ENCODE peak calls at places on chromosomes 7 and 10, in six cellular contexts. One of them, this sample, is unnamed.

GRCh38 chr7:33495207-33495606 is 365.8 kb downstream of the BBS9 start:
- DNase-seq in GM12878: no peak
- DNase-seq in SK-N-SH: no peak
- DNase-seq in K562: no peak
- DNase-seq in HepG2: no peak
- DNase-seq in H1: no peak
- DNase-seq in this sample: no peak

GRCh38 chr10:82267014-82267413 is 392.0 kb downstream of the NRG3 start:
- DNase-seq in GM12878: no peak
- DNase-seq in SK-N-SH: no peak
- DNase-seq in K562: no peak
- DNase-seq in HepG2: no peak
- DNase-seq in H1: no peak
- DNase-seq in this sample: no peak

GRCh38 chr10:124999433-125000365 is 57.8 kb downstream of the ZRANB1 start:
- DNase-seq in GM12878: no peak
- DNase-seq in SK-N-SH: peak; percentile 27
- DNase-seq in K562: no peak
- DNase-seq in HepG2: no peak
- DNase-seq in H1: no peak
- DNase-seq in this sample: no peak

GRCh38 chr7:64999165-65000004 is 7.1 kb downstream of the ERV3-1 start:
- DNase-seq in GM12878: peak; percentile 19
- DNase-seq in SK-N-SH: no peak
- DNase-seq in K562: peak; percentile 96
- DNase-seq in HepG2: peak; percentile 98
- DNase-seq in H1: no peak
- DNase-seq in this sample: no peak

GRCh38 chr10:26890956-26891355 is 30.2 kb upstream of the ABI1 start:
- DNase-seq in GM12878: no peak
- DNase-seq in SK-N-SH: peak; percentile 52
- DNase-seq in K562: peak; percentile 61
- DNase-seq in HepG2: peak; percentile 72
- DNase-seq in H1: no peak
- DNase-seq in this sample: peak; percentile 62

GRCh38 chr7:150514748-150515222 is at the start of gene GIMAP7:
- DNase-seq in GM12878: peak; percentile 56
- DNase-seq in SK-N-SH: no peak
- DNase-seq in K562: no peak
- DNase-seq in HepG2: no peak
- DNase-seq in H1: no peak
- DNase-seq in this sample: no peak

GRCh38 chr10:123804716-123805115 is 86.9 kb downstream of the CPXM2 start:
- DNase-seq in GM12878: no peak
- DNase-seq in SK-N-SH: no peak
- DNase-seq in K562: no peak
- DNase-seq in HepG2: no peak
- DNase-seq in H1: no peak
- DNase-seq in this sample: no peak

GRCh38 chr7:149742075-149742701 is 31.2 kb downstream of the ZNF467 start:
- DNase-seq in GM12878: no peak
- DNase-seq in SK-N-SH: peak; percentile 92
- DNase-seq in K562: peak; percentile 89
- DNase-seq in HepG2: peak; percentile 41
- DNase-seq in H1: peak; percentile 57
- DNase-seq in this sample: peak; percentile 47

GRCh38 chr7:105594034-105594433 is 12.7 kb upstream of the EFCAB10 start:
- DNase-seq in GM12878: no peak
- DNase-seq in SK-N-SH: no peak
- DNase-seq in K562: no peak
- DNase-seq in HepG2: no peak
- DNase-seq in H1: no peak
- DNase-seq in this sample: no peak

GRCh38 chr7:155357573-155358041 is 59.9 kb downstream of the INSIG1 start:
- DNase-seq in GM12878: no peak
- DNase-seq in SK-N-SH: no peak
- DNase-seq in K562: no peak
- DNase-seq in HepG2: no peak
- DNase-seq in H1: no peak
- DNase-seq in this sample: no peak
- TF ChIP-seq JUND in GM12878: no peak
- TF ChIP-seq JUND in SK-N-SH: no peak
- TF ChIP-seq JUND in K562: no peak
- TF ChIP-seq JUND in HepG2: no peak
- TF ChIP-seq JUND in H1: no peak
- TF ChIP-seq JUND in this sample: no peak

GRCh38 chr10:51700228-51700835 is 937 bp upstream of the CSTF2T start:
- DNase-seq in GM12878: no peak
- DNase-seq in SK-N-SH: no peak
- DNase-seq in K562: peak; percentile 49
- DNase-seq in HepG2: no peak
- DNase-seq in H1: no peak
- DNase-seq in this sample: no peak
- TF ChIP-seq SIN3A in GM12878: no peak
- TF ChIP-seq SIN3A in SK-N-SH: no peak
- TF ChIP-seq SIN3A in K562: no peak
- TF ChIP-seq SIN3A in HepG2: no peak
- TF ChIP-seq SIN3A in H1: no peak
- TF ChIP-seq SIN3A in this sample: no peak

GRCh38 chr10:30037620-30038336 is 21.6 kb downstream of the JCAD start:
- DNase-seq in GM12878: no peak
- DNase-seq in SK-N-SH: no peak
- DNase-seq in K562: no peak
- DNase-seq in HepG2: no peak
- DNase-seq in H1: no peak
- DNase-seq in this sample: no peak
- TF ChIP-seq JUND in GM12878: no peak
- TF ChIP-seq JUND in SK-N-SH: no peak
- TF ChIP-seq JUND in K562: no peak
- TF ChIP-seq JUND in HepG2: no peak
- TF ChIP-seq JUND in H1: no peak
- TF ChIP-seq JUND in this sample: no peak

GRCh38 chr7:55420535-55420934 is 55.4 kb downstream of the LANCL2 start:
- DNase-seq in GM12878: no peak
- DNase-seq in SK-N-SH: no peak
- DNase-seq in K562: no peak
- DNase-seq in HepG2: peak; percentile 53
- DNase-seq in H1: no peak
- DNase-seq in this sample: no peak
- TF ChIP-seq SIN3A in GM12878: no peak
- TF ChIP-seq SIN3A in SK-N-SH: no peak
- TF ChIP-seq SIN3A in K562: no peak
- TF ChIP-seq SIN3A in HepG2: no peak
- TF ChIP-seq SIN3A in H1: no peak
- TF ChIP-seq SIN3A in this sample: no peak

GRCh38 chr10:108358912-108359311 is 1194.4 kb upstream of the SORCS1 start:
- DNase-seq in GM12878: peak; percentile 13
- DNase-seq in SK-N-SH: peak; percentile 4
- DNase-seq in K562: no peak
- DNase-seq in HepG2: peak; percentile 2
- DNase-seq in H1: no peak
- DNase-seq in this sample: no peak
- TF ChIP-seq JUND in GM12878: peak; percentile 7
- TF ChIP-seq JUND in SK-N-SH: peak; percentile 96
- TF ChIP-seq JUND in K562: no peak
- TF ChIP-seq JUND in HepG2: no peak
- TF ChIP-seq JUND in H1: no peak
- TF ChIP-seq JUND in this sample: no peak

GRCh38 chr10:122102146-122102866 is 113.3 kb downstream of the TACC2 start:
- DNase-seq in GM12878: no peak
- DNase-seq in SK-N-SH: no peak
- DNase-seq in K562: no peak
- DNase-seq in HepG2: no peak
- DNase-seq in H1: no peak
- DNase-seq in this sample: no peak

GRCh38 chr10:122097935-122098334 is 109.0 kb downstream of the TACC2 start:
- DNase-seq in GM12878: no peak
- DNase-seq in SK-N-SH: no peak
- DNase-seq in K562: no peak
- DNase-seq in HepG2: no peak
- DNase-seq in H1: no peak
- DNase-seq in this sample: no peak

GRCh38 chr10:122102867-122103525 is 114.0 kb downstream of the TACC2 start:
- DNase-seq in GM12878: no peak
- DNase-seq in SK-N-SH: no peak
- DNase-seq in K562: no peak
- DNase-seq in HepG2: no peak
- DNase-seq in H1: no peak
- DNase-seq in this sample: no peak

GRCh38 chr10:122098924-122099323 is 110.0 kb downstream of the TACC2 start:
- DNase-seq in GM12878: no peak
- DNase-seq in SK-N-SH: no peak
- DNase-seq in K562: no peak
- DNase-seq in HepG2: no peak
- DNase-seq in H1: no peak
- DNase-seq in this sample: no peak

DNA sequence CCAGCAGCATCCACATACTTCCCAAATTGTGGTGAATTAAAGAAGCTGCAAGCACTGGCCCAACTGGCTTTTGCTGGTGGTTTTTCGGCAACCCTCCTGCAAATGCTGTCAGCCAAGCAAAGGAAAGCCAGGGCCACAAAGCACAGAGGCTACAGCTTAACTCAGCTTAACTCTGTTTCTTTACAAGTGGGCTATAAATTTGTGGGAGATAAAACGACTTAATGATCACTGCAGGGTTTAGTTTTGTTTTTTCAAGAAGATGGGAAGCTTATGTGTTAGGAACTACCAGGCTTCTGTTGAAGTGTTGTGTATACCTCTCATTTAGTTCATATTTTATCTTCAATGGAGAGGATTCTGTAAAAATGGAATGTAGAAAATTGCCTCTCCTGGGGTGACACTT is 110.6 kb downstream of the TACC2 start:
- DNase-seq in GM12878: no peak
- DNase-seq in SK-N-SH: no peak
- DNase-seq in K562: no peak
- DNase-seq in HepG2: no peak
- DNase-seq in H1: no peak
- DNase-seq in this sample: no peak
- TF ChIP-seq SIN3A in GM12878: no peak
- TF ChIP-seq SIN3A in SK-N-SH: no peak
- TF ChIP-seq SIN3A in K562: no peak
- TF ChIP-seq SIN3A in HepG2: no peak
- TF ChIP-seq SIN3A in H1: no peak
- TF ChIP-seq SIN3A in this sample: no peak

This sample was measured in HCT116.